ENCODE peak calls at places on chromosomes 13 and 19, in nine cellular contexts. G is A549; P is aorta; M is left ventricle myocardium inferior; R is lung; J is naive thymus-derived CD4-positive, alpha-beta T cell; H is small intestine; I is endothelial cell of umbilical vein; Y is tibial artery. A is an unnamed sample. For H3K4me1, the result is how much of the 10 kb centered on the place peaks cover.

GRCh38 chr13:111372651-111373425 is 52.4 kb downstream of the TEX29 start:
- DNase-seq in G (no peak), P (no peak), I (no peak), M (no peak), R (peak), Y (no peak), J (no peak), H (no peak), A (peak)

GRCh38 chr19:401836-402535 is 7.0 kb downstream of the C2CD4C start:
- DNase-seq in G (no peak), H (no peak), I (no peak), R (no peak), J (no peak), Y (no peak), P (peak), M (no peak), A (no peak)

GRCh38 chr19:40467007-40467565 is 285 bp downstream of the SPTBN4 start:
- DNase-seq in H (no peak), I (no peak), R (no peak), Y (peak), M (no peak), J (no peak), P (no peak), G (no peak), A (no peak)

GRCh38 chr13:26968431-26969335 is 202.9 kb downstream of the USP12 start:
- DNase-seq in J (no peak), G (peak), R (no peak), I (no peak), Y (no peak), H (peak), M (no peak), P (no peak), A (no peak)

GRCh38 chr13:27923794-27924528 is 4.2 kb downstream of the PDX1 start:
- DNase-seq in G (no peak), H (peak), J (no peak), P (no peak), M (no peak), Y (no peak), R (no peak), I (no peak), A (no peak)

GRCh38 chr13:100694722-100695644 is 20.4 kb upstream of the TMTC4 start:
- DNase-seq in I (peak), Y (no peak), P (no peak), R (no peak), G (peak), M (no peak), H (peak), J (no peak), A (no peak)

GRCh38 chr13:104571161-104571889 is 1505.1 kb upstream of the SLC10A2 start:
- DNase-seq in Y (peak), H (peak), J (no peak), G (peak), R (peak), I (peak), P (peak), M (no peak), A (no peak)

GRCh38 chr19:33490041-33490451 is 31.5 kb downstream of the PEPD start:
- DNase-seq in Y (peak), G (no peak), I (no peak), M (no peak), P (peak), J (no peak), H (no peak), R (no peak), A (no peak)

GRCh38 chr19:7159105-7159933 is 89.8 kb downstream of the ZNF557 start:
- DNase-seq in G (peak), Y (peak), P (peak), R (no peak), M (peak), I (no peak), H (no peak), J (no peak), A (no peak)

GRCh38 chr19:33306853-33307792 is 4.8 kb upstream of the CEBPA start:
- DNase-seq in M (no peak), P (no peak), I (no peak), Y (no peak), R (no peak), H (peak), J (no peak), G (no peak), A (no peak)

GRCh38 chr13:96771501-96772367 is 222.5 kb downstream of the OXGR1 start:
- DNase-seq in H (peak), P (no peak), M (no peak), G (no peak), Y (no peak), R (no peak), I (no peak), J (no peak), A (no peak)

GRCh38 chr13:27631665-27632064 is 10.0 kb downstream of the POLR1D start:
- DNase-seq in I (no peak), P (no peak), M (no peak), J (no peak), G (no peak), H (no peak), Y (no peak), R (no peak), A (no peak)

GRCh38 chr13:111337206-111337605 is 16.8 kb downstream of the TEX29 start:
- DNase-seq in I (no peak), G (no peak), Y (no peak), J (no peak), R (peak), M (no peak), H (no peak), P (no peak), A (peak)

GRCh38 chr13:84296386-84296785 is 414.1 kb upstream of the SLITRK1 start:
- DNase-seq in G (no peak), P (no peak), Y (no peak), H (no peak), R (no peak), I (no peak), J (no peak), M (no peak), A (no peak)

GRCh38 chr13:73224708-73225107 is 165.9 kb downstream of the KLF5 start:
- DNase-seq in M (no peak), H (no peak), J (peak), G (no peak), I (no peak), P (no peak), R (no peak), Y (no peak), A (no peak)

GRCh38 chr13:64272681-64273080 is 2857.0 kb upstream of the PCDH20 start:
- DNase-seq in P (no peak), Y (no peak), J (no peak), R (no peak), H (no peak), G (no peak), M (no peak), I (no peak), A (no peak)

GRCh38 chr13:111530137-111530536 is 209.7 kb downstream of the TEX29 start:
- DNase-seq in H (no peak), Y (no peak), I (no peak), M (no peak), P (no peak), R (no peak), G (no peak), J (no peak), A (no peak)

GRCh38 chr19:6753178-6754031 is 13.8 kb downstream of the SH2D3A start:
- DNase-seq in J (peak), M (peak), R (peak), Y (peak), P (peak), H (peak), G (peak), I (peak), A (no peak)

GRCh38 chr13:23175920-23176319 is 4.9 kb upstream of the SGCG start:
- DNase-seq in M (no peak), G (no peak), Y (no peak), H (no peak), R (no peak), P (no peak), I (peak), J (no peak), A (no peak)

GRCh38 chr13:42035905-42036521 is 12.4 kb upstream of the DGKH start:
- DNase-seq in P (no peak), H (no peak), M (no peak), Y (no peak), G (no peak), R (no peak), I (no peak), J (no peak), A (no peak)

GRCh38 chr19:33270769-33271168 is 31.6 kb downstream of the CEBPA start:
- DNase-seq in R (no peak), J (no peak), H (no peak), M (no peak), G (no peak), I (no peak), P (no peak), Y (no peak), A (no peak)

DNA sequence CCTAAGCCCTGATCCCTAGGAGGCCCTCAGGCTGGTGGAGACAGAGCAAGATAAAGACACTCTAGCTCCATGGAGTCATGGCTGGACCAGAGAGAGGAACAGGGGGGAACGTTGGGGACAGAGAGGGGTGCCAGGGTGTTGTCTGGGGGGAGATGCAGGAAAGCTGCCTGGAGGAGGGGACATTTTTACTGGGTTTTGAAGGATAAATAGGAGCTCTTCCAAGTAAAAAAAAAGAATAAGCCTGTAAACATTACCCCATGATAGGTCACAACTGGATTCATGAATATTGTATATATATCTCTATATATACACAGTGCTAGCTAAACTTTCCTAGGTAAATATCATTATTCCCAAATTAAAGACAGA is 714 bp downstream of the HSH2D start:
- DNase-seq in G (no peak), I (no peak), R (no peak), P (no peak), H (no peak), Y (no peak), M (no peak), J (no peak), A (no peak)
- H3K4me3 ChIP-seq in G (no peak), I (no peak), R (no peak), P (no peak), H (peak), Y (no peak), M (no peak), J (peak), A (no peak)

GRCh38 chr19:37929512-37929911 is 22.5 kb downstream of the SIPA1L3 start:
- DNase-seq in P (no peak), R (no peak), M (no peak), I (no peak), G (no peak), J (no peak), H (peak), Y (no peak), A (no peak)
- H3K4me1 ChIP-seq in P (under half), R (under half), M (under half), I (under half), G (half or more), J (under half), H (under half), Y (under half), A (under half)

DNA sequence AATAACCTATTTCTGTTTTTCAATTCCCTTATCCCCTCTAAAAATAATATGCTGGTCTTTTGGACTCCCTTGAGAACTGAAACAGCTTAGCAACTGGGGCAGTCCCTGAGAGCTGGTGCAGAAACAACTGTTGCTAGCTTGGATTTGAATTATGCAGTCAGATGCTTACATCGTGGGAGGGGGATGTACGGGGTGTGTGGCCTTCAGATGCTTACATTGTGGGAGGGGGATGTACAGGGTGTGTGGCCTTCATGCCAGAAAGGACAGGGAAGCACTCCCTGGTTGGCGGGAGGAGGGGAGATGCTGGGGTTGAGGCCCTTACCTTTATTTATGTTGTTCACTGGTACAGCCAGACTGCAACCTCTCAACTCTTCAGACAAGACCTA is 25.6 kb downstream of the LRCH1 start:
- DNase-seq in I (no peak), P (no peak), H (no peak), J (no peak), G (no peak), M (no peak), Y (no peak), R (no peak), A (no peak)
- H3K4me3 ChIP-seq in I (no peak), P (no peak), H (no peak), J (no peak), G (no peak), M (no peak), Y (no peak), R (no peak), A (no peak)

GRCh38 chr13:40190656-40191100 is 475.8 kb downstream of the FOXO1 start:
- DNase-seq in Y (peak), G (no peak), H (peak), J (peak), P (no peak), M (no peak), I (peak), R (no peak), A (no peak)

GRCh38 chr13:40193290-40194203 is 472.9 kb downstream of the FOXO1 start:
- DNase-seq in I (peak), P (no peak), J (no peak), R (no peak), H (no peak), M (no peak), G (no peak), Y (peak), A (peak)

GRCh38 chr13:40191186-40191980 is 475.1 kb downstream of the FOXO1 start:
- DNase-seq in J (no peak), Y (no peak), I (no peak), H (no peak), P (no peak), G (no peak), R (no peak), M (no peak), A (peak)

GRCh38 chr13:40194204-40194806 is 472.1 kb downstream of the FOXO1 start:
- DNase-seq in P (no peak), Y (no peak), I (peak), G (no peak), H (no peak), R (no peak), J (no peak), M (no peak), A (no peak)

GRCh38 chr13:40192516-40193257 is 473.8 kb downstream of the FOXO1 start:
- DNase-seq in I (no peak), P (no peak), M (no peak), Y (peak), G (no peak), J (no peak), R (no peak), H (no peak), A (no peak)
- H3K4me1 ChIP-seq in I (half or more), P (under half), M (under half), Y (under half), G (under half), J (half or more), R (under half), H (under half), A (half or more)

GRCh38 chr13:30366083-30366482 is 56.2 kb upstream of the UBE2L5 start:
- DNase-seq in J (no peak), Y (no peak), M (no peak), P (no peak), R (no peak), G (no peak), H (no peak), I (no peak), A (no peak)

GRCh38 chr13:30362869-30363268 is 55.5 kb upstream of the KATNAL1 start:
- DNase-seq in H (no peak), Y (no peak), G (no peak), P (no peak), I (no peak), J (no peak), R (no peak), M (peak), A (no peak)

GRCh38 chr13:30364133-30364532 is 56.8 kb upstream of the KATNAL1 start:
- DNase-seq in J (no peak), H (no peak), R (no peak), I (peak), G (no peak), Y (no peak), M (no peak), P (no peak), A (no peak)

GRCh38 chr13:30363725-30364124 is 56.4 kb upstream of the KATNAL1 start:
- DNase-seq in P (no peak), Y (no peak), J (no peak), M (no peak), H (no peak), R (no peak), G (no peak), I (no peak), A (no peak)

GRCh38 chr13:30364876-30365275 is 57.4 kb upstream of the UBE2L5 start:
- DNase-seq in M (no peak), P (no peak), I (peak), H (no peak), R (no peak), J (no peak), G (no peak), Y (no peak), A (no peak)
- H3K4me3 ChIP-seq in M (no peak), P (no peak), I (peak), H (no peak), R (no peak), J (no peak), G (no peak), Y (no peak), A (no peak)

GRCh38 chr19:1856345-1856697 is 7.1 kb downstream of the KLF16 start:
- DNase-seq in M (no peak), I (no peak), P (no peak), R (no peak), H (no peak), Y (no peak), J (no peak), G (no peak), A (no peak)

GRCh38 chr19:1855040-1855827 is 7.0 kb upstream of the REXO1 start:
- DNase-seq in G (peak), H (peak), P (peak), R (peak), J (peak), Y (peak), M (peak), I (peak), A (no peak)

GRCh38 chr19:1854542-1855039 is 6.3 kb upstream of the REXO1 start:
- DNase-seq in M (peak), Y (no peak), P (no peak), R (no peak), J (no peak), H (no peak), G (no peak), I (no peak), A (no peak)

GRCh38 chr19:1856698-1857603 is 6.4 kb downstream of the KLF16 start:
- DNase-seq in G (peak), Y (peak), P (peak), M (peak), R (peak), H (peak), J (peak), I (peak), A (no peak)

DNA sequence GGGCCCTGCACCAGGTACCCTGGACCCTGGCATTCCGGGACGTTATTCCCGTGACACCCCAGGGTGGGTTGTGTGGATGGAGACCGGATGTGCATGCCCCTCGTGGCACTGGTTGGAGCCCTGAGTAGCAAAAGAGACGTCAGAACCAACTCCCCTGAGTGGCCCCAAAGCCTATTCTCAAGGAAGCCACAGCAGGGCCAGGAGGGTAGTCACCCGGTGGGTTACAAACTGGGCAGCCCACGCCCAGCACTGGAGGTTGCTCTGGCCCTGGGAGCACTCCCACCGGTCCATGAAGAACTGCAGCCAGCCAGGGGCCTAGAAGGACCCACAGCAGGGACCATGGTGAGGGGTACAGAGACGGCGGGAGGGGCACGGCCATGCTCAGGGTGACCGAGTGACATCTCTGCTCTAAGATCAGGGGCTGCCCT is 7.5 kb downstream of the KLF16 start:
- DNase-seq in P (no peak), R (no peak), H (peak), I (no peak), G (no peak), M (no peak), Y (no peak), J (peak), A (no peak)
- H3K4me1 ChIP-seq in P (under half), R (half or more), H (under half), I (under half), G (half or more), M (half or more), Y (under half), J (half or more), A (half or more)

GRCh38 chr19:49875801-49876421 is 1.2 kb downstream of the AKT1S1 start:
- DNase-seq in G (no peak), I (peak), H (no peak), J (no peak), R (peak), P (peak), Y (peak), M (peak), A (no peak)
- H3K4me3 ChIP-seq in G (peak), I (peak), H (peak), J (peak), R (peak), P (peak), Y (peak), M (peak), A (peak)

GRCh38 chr19:18020212-18021067 is 12.5 kb downstream of the ARRDC2 start:
- DNase-seq in J (no peak), P (peak), H (no peak), Y (peak), M (peak), G (no peak), I (peak), R (peak), A (no peak)
- H3K4me1 ChIP-seq in J (half or more), P (under half), H (under half), Y (half or more), M (half or more), G (under half), I (under half), R (under half), A (half or more)

GRCh38 chr13:113296842-113297369 is at the start of gene LAMP1:
- DNase-seq in M (peak), Y (peak), G (peak), H (peak), P (peak), J (peak), R (peak), I (peak), A (peak)

GRCh38 chr13:113291129-113291528 is 5.9 kb upstream of the LAMP1 start:
- DNase-seq in R (no peak), I (no peak), Y (no peak), J (no peak), M (no peak), H (no peak), P (no peak), G (no peak), A (no peak)

GRCh38 chr13:113288880-113289279 is 8.2 kb upstream of the LAMP1 start:
- DNase-seq in H (no peak), R (no peak), P (no peak), G (no peak), Y (no peak), J (no peak), I (no peak), M (no peak), A (no peak)

GRCh38 chr13:113297370-113297871 is 382 bp downstream of the LAMP1 start:
- DNase-seq in G (no peak), J (peak), H (no peak), I (peak), R (peak), Y (peak), M (no peak), P (no peak), A (no peak)

GRCh38 chr13:113291997-113292862 is 4.8 kb upstream of the LAMP1 start:
- DNase-seq in H (no peak), R (no peak), M (peak), G (no peak), J (peak), P (peak), Y (no peak), I (peak), A (no peak)
- H3K4me3 ChIP-seq in H (no peak), R (no peak), M (peak), G (no peak), J (peak), P (no peak), Y (peak), I (peak), A (peak)